ENCODE peak calls at places on chromosomes 1 and 21, in six cellular contexts. X, M, S, Q, O and Y are unnamed samples.

GRCh38 chr21:29938968-29939858 is 583 bp downstream of the GRIK1 start:
- DNase-seq in Q (no peak), X (peak; percentile 20), S (no peak), O (peak; percentile 9), M (no peak), Y (no peak)

GRCh38 chr1:183272390-183272801 is 86.3 kb downstream of the LAMC2 start:
- DNase-seq in X (no peak), S (no peak), Q (no peak), M (peak; percentile 90), O (no peak), Y (no peak)

GRCh38 chr1:114270255-114271117 is 116.8 kb upstream of the SYT6 start:
- DNase-seq in M (no peak), X (no peak), Q (no peak), S (no peak), O (no peak), Y (no peak)

GRCh38 chr1:179119466-179119865 is 37.6 kb downstream of the TOR3A start:
- DNase-seq in M (no peak), Q (no peak), O (no peak), X (no peak), S (no peak), Y (no peak)

GRCh38 chr1:226541231-226541630 is 7.3 kb upstream of the STUM start:
- DNase-seq in O (no peak), M (no peak), X (no peak), Q (no peak), S (no peak), Y (no peak)

GRCh38 chr1:23178414-23178813 is 9.8 kb upstream of the LUZP1 start:
- DNase-seq in O (no peak), X (no peak), S (no peak), M (no peak), Q (no peak), Y (no peak)

GRCh38 chr1:221335161-221336101 is 406.5 kb downstream of the DUSP10 start:
- DNase-seq in Q (peak; percentile 59), M (no peak), S (no peak), O (no peak), X (no peak), Y (no peak)

GRCh38 chr1:12629521-12629956 is 11.5 kb upstream of the DHRS3 start:
- DNase-seq in S (no peak), X (no peak), Q (no peak), O (no peak), M (no peak), Y (no peak)

GRCh38 chr1:162629651-162630050 is 2.6 kb upstream of the DDR2 start:
- DNase-seq in X (no peak), M (no peak), S (no peak), O (no peak), Q (no peak), Y (no peak)

GRCh38 chr1:206505702-206506375 is 1.5 kb upstream of the RASSF5 start:
- DNase-seq in O (no peak), Q (no peak), M (peak; percentile 73), S (no peak), X (no peak), Y (no peak)

GRCh38 chr1:185561629-185562028 is 172.6 kb upstream of the HMCN1 start:
- DNase-seq in X (no peak), Q (no peak), M (no peak), S (no peak), O (no peak), Y (no peak)

GRCh38 chr1:117895482-117896114 is 33.8 kb downstream of the GDAP2 start:
- DNase-seq in M (peak; percentile 52), O (peak; percentile 44), Q (peak; percentile 8), X (peak; percentile 40), S (no peak), Y (peak; percentile 14)

GRCh38 chr1:64882574-64883255 is 83.6 kb downstream of the JAK1 start:
- DNase-seq in Q (no peak), S (no peak), M (no peak), O (no peak), X (no peak), Y (no peak)

GRCh38 chr1:44820328-44820944 is 12.1 kb downstream of the BTBD19 start:
- DNase-seq in O (no peak), S (no peak), X (no peak), Q (no peak), M (no peak), Y (no peak)

GRCh38 chr1:206470692-206471414 is 577 bp downstream of the IKBKE start:
- DNase-seq in X (no peak), Q (no peak), M (peak; percentile 60), S (no peak), O (no peak), Y (peak; percentile 12)

GRCh38 chr1:227790868-227791267 is 24.6 kb upstream of the PRSS38 start:
- DNase-seq in M (no peak), S (no peak), X (no peak), O (no peak), Q (no peak), Y (no peak)

GRCh38 chr1:228178737-228179720 is 13.4 kb downstream of the IBA57 start:
- DNase-seq in Q (no peak), X (no peak), M (no peak), S (no peak), O (peak; percentile 66), Y (no peak)

GRCh38 chr1:209748620-209749019 is 7.2 kb upstream of the TRAF3IP3 start:
- DNase-seq in M (no peak), S (no peak), Q (no peak), X (no peak), O (no peak), Y (no peak)